ENCODE peak calls at places on chromosomes 7 and 10, in five cellular contexts. U is stimulated activated CD8-positive, alpha-beta memory T cell treated with anti-CD3 and anti-CD28 coated beads, Interleukin-4, amount 100 ng/mL, for 1 hour; T is frontal cortex; M is PC-9; G is stimulated activated CD4-positive, alpha-beta T cell treated with anti-CD3 and anti-CD28 coated beads, Interleukin-12 subunit alpha, Interleukin-12 subunit beta, amount 100 ng/mL, for 48 hours. C is an unnamed sample.

GRCh38 chr10:86100581-86101061 is 266.0 kb downstream of the GRID1 start:
- DNase-seq in U (no peak), T (no peak), M (no peak), G (no peak), C (peak; percentile 30)

GRCh38 chr7:23474098-23474828 is 4.0 kb upstream of the IGF2BP3 start:
- DNase-seq in U (no peak), T (peak; percentile 55), M (peak; percentile 96), G (peak; percentile 81), C (peak; percentile 77)

GRCh38 chr7:69467826-69468225 is 130.4 kb upstream of the AUTS2 start:
- DNase-seq in U (no peak), T (no peak), M (no peak), G (no peak), C (no peak)

GRCh38 chr10:133196936-133197758 is 32.9 kb upstream of the UTF1 start:
- DNase-seq in U (no peak), T (no peak), M (no peak), G (no peak), C (no peak)

GRCh38 chr10:120586471-120586872 is 129.4 kb downstream of the PLPP4 start:
- DNase-seq in U (no peak), T (no peak), M (no peak), G (no peak), C (no peak)

GRCh38 chr7:107398161-107398560 is 71.7 kb upstream of the GPR22 start:
- DNase-seq in U (no peak), T (no peak), M (no peak), G (no peak), C (no peak)

GRCh38 chr7:16978358-16979244 is 96.8 kb upstream of the AGR3 start:
- DNase-seq in U (no peak), T (no peak), M (peak; percentile 95), G (no peak), C (no peak)

GRCh38 chr10:1396236-1396635 is 340.1 kb downstream of the WDR37 start:
- DNase-seq in U (no peak), T (no peak), M (no peak), G (no peak), C (no peak)

GRCh38 chr10:59675812-59676211 is 33.8 kb downstream of the SLC16A9 start:
- DNase-seq in U (no peak), T (no peak), M (no peak), G (no peak), C (no peak)

GRCh38 chr7:123871998-123872867 is 27.3 kb downstream of the HYAL4 start:
- DNase-seq in U (no peak), T (no peak), M (peak; percentile 40), G (peak; percentile 10), C (peak; percentile 4)

GRCh38 chr10:49080965-49081364 is 34.4 kb downstream of the VSTM4 start:
- DNase-seq in U (no peak), T (no peak), M (no peak), G (no peak), C (no peak)

GRCh38 chr10:37263304-37263703 is 137.9 kb downstream of the ANKRD30A start:
- DNase-seq in U (no peak), T (no peak), M (no peak), G (no peak), C (no peak)

GRCh38 chr10:100728928-100729876 is 16.2 kb upstream of the PAX2 start:
- DNase-seq in U (no peak), T (no peak), M (no peak), G (no peak), C (no peak)

GRCh38 chr7:42015413-42015698 is 221.7 kb downstream of the GLI3 start:
- DNase-seq in U (no peak), T (no peak), M (no peak), G (no peak), C (no peak)

GRCh38 chr7:70700935-70701425 is 431.0 kb upstream of the GALNT17 start:
- DNase-seq in U (no peak), T (no peak), M (no peak), G (no peak), C (no peak)

GRCh38 chr7:50119815-50120637 is 27.0 kb upstream of the ZPBP start:
- DNase-seq in U (no peak), T (no peak), M (no peak), G (peak; percentile 19), C (no peak)

GRCh38 chr7:149126662-149127321 is 668 bp upstream of the ZNF425 start:
- DNase-seq in U (peak; percentile 26), T (peak; percentile 70), M (no peak), G (peak; percentile 41), C (peak; percentile 54)

GRCh38 chr10:36779238-36779846 is 346.1 kb upstream of the ANKRD30A start:
- DNase-seq in U (no peak), T (peak; percentile 49), M (no peak), G (no peak), C (no peak)

GRCh38 chr10:37680243-37680683 is 177.1 kb downstream of the ZNF248 start:
- DNase-seq in U (no peak), T (no peak), M (no peak), G (no peak), C (no peak)

GRCh38 chr10:119575506-119575905 is 21.3 kb downstream of the TIAL1 start:
- DNase-seq in U (no peak), T (no peak), M (no peak), G (no peak), C (no peak)

GRCh38 chr7:135177021-135177696 is 6.7 kb upstream of the CYREN start:
- DNase-seq in U (no peak), T (no peak), M (peak; percentile 81), G (no peak), C (no peak)

GRCh38 chr10:97928897-97929296 is 79.3 kb downstream of the GOLGA7B start:
- DNase-seq in U (no peak), T (no peak), M (no peak), G (no peak), C (no peak)

GRCh38 chr10:70163448-70163847 is 6.9 kb downstream of the SAR1A start:
- DNase-seq in U (no peak), T (no peak), M (no peak), G (no peak), C (no peak)

GRCh38 chr10:95295031-95295755 is 4.4 kb upstream of the PDLIM1 start:
- DNase-seq in U (no peak), T (no peak), M (no peak), G (no peak), C (peak; percentile 46)

GRCh38 chr7:132141109-132141508 is 435.2 kb downstream of the PLXNA4 start:
- DNase-seq in U (no peak), T (no peak), M (no peak), G (no peak), C (no peak)

GRCh38 chr10:80459047-80459865 is 5.1 kb downstream of the TSPAN14 start:
- DNase-seq in U (peak; percentile 36), T (no peak), M (peak; percentile 93), G (no peak), C (peak; percentile 65)

GRCh38 chr10:3391657-3392056 is 219.1 kb upstream of the PITRM1 start:
- DNase-seq in U (no peak), T (no peak), M (no peak), G (no peak), C (no peak)

GRCh38 chr7:143042159-143042820 is 9.9 kb upstream of the OR6V1 start:
- DNase-seq in U (no peak), T (no peak), M (no peak), G (no peak), C (no peak)

GRCh38 chr7:32588657-32589056 is 93.4 kb downstream of the AVL9 start:
- DNase-seq in U (no peak), T (no peak), M (no peak), G (no peak), C (no peak)

GRCh38 chr7:80640841-80641240 is 2.4 kb downstream of the CD36 start:
- DNase-seq in U (no peak), T (no peak), M (no peak), G (no peak), C (no peak)

GRCh38 chr7:136086712-136087111 is 109.6 kb upstream of the MTPN start:
- DNase-seq in U (no peak), T (peak; percentile 55), M (peak; percentile 42), G (no peak), C (peak; percentile 7)

GRCh38 chr10:78371118-78371517 is 337.5 kb downstream of the RPS24 start:
- DNase-seq in U (no peak), T (no peak), M (no peak), G (no peak), C (no peak)

GRCh38 chr10:3668276-3668960 is 116.6 kb downstream of the KLF6 start:
- DNase-seq in U (no peak), T (no peak), M (peak; percentile 94), G (no peak), C (no peak)

GRCh38 chr10:110138197-110138812 is 69.1 kb upstream of the MXI1 start:
- DNase-seq in U (no peak), T (peak; percentile 30), M (peak; percentile 41), G (no peak), C (no peak)

GRCh38 chr7:25048444-25048834 is 68.5 kb upstream of the OSBPL3 start:
- DNase-seq in U (no peak), T (no peak), M (no peak), G (no peak), C (no peak)